ENCODE peak calls at places on chromosome 11, in four cellular contexts. N is globus pallidus, G is AML-193, Q is endothelial cell. E is an unnamed sample.

GRCh38 chr11:111846063-111846462 is 25.3 kb downstream of the ALG9 start:
- DNase-seq in Q (no peak), N (no peak), G (no peak), E (no peak)

GRCh38 chr11:70032943-70033710 is 45.0 kb upstream of the ANO1 start:
- DNase-seq in N (no peak), G (no peak), Q (no peak), E (no peak)

GRCh38 chr11:1234054-1234720 is 11.3 kb downstream of the MUC5B start:
- DNase-seq in G (no peak), N (no peak), Q (peak; percentile 5), E (no peak)

GRCh38 chr11:117915672-117916235 is 13.4 kb downstream of the TMPRSS13 start:
- DNase-seq in G (no peak), Q (no peak), N (no peak), E (no peak)

GRCh38 chr11:124581817-124582216 is 12.0 kb downstream of the OR8A1 start:
- DNase-seq in N (no peak), Q (no peak), G (no peak), E (no peak)

GRCh38 chr11:125943661-125944349 is 2.0 kb upstream of the VSIG10L2 start:
- DNase-seq in N (no peak), G (no peak), Q (no peak), E (no peak)

GRCh38 chr11:69431136-69431535 is 50.3 kb upstream of the LINC01488 start:
- DNase-seq in Q (no peak), N (no peak), G (no peak), E (no peak)

GRCh38 chr11:117565709-117566108 is 231.3 kb downstream of the DSCAML1 start:
- DNase-seq in N (no peak), Q (no peak), G (no peak), E (no peak)

E was measured in T47D.